ENCODE peak calls at places on chromosomes 1 and 21, in four cellular contexts. J is thoracic aorta, L is hepatocyte, O is right lobe of liver. S is an unnamed sample.

GRCh38 chr1:29120955-29121485 is 2.7 kb downstream of the TMEM200B start:
- DNase-seq in O (no peak), J (no peak), L (peak; percentile 78), S (no peak)

GRCh38 chr1:246803891-246804290 is 79.7 kb downstream of the SCCPDH start:
- DNase-seq in J (no peak), O (no peak), L (no peak), S (no peak)

GRCh38 chr1:15696956-15697521 is 12.9 kb downstream of the PLEKHM2 start:
- DNase-seq in O (no peak), L (no peak), J (no peak), S (no peak)

GRCh38 chr1:43975249-43975961 is 645 bp downstream of the ATP6V0B start:
- DNase-seq in O (peak; percentile 78), L (peak; percentile 72), J (no peak), S (no peak)

GRCh38 chr1:224763126-224763764 is 147.1 kb downstream of the CNIH3 start:
- DNase-seq in J (no peak), O (no peak), L (no peak), S (no peak)

GRCh38 chr1:225923381-225923691 is 714 bp downstream of the PYCR2 start:
- DNase-seq in L (peak; percentile 46), J (no peak), O (no peak), S (no peak)

GRCh38 chr1:107740574-107740973 is 224.4 kb downstream of the VAV3 start:
- DNase-seq in J (no peak), L (no peak), O (no peak), S (no peak)

GRCh38 chr1:33301273-33301984 is 19.5 kb downstream of the A3GALT2 start:
- DNase-seq in J (no peak), O (no peak), L (no peak), S (no peak)

GRCh38 chr1:53715478-53715877 is 23.5 kb downstream of the GLIS1 start:
- DNase-seq in L (no peak), J (no peak), O (no peak), S (no peak)

GRCh38 chr1:219651993-219652392 is 39.1 kb upstream of the ZC3H11B start:
- DNase-seq in L (no peak), O (no peak), J (no peak), S (no peak)

DNA sequence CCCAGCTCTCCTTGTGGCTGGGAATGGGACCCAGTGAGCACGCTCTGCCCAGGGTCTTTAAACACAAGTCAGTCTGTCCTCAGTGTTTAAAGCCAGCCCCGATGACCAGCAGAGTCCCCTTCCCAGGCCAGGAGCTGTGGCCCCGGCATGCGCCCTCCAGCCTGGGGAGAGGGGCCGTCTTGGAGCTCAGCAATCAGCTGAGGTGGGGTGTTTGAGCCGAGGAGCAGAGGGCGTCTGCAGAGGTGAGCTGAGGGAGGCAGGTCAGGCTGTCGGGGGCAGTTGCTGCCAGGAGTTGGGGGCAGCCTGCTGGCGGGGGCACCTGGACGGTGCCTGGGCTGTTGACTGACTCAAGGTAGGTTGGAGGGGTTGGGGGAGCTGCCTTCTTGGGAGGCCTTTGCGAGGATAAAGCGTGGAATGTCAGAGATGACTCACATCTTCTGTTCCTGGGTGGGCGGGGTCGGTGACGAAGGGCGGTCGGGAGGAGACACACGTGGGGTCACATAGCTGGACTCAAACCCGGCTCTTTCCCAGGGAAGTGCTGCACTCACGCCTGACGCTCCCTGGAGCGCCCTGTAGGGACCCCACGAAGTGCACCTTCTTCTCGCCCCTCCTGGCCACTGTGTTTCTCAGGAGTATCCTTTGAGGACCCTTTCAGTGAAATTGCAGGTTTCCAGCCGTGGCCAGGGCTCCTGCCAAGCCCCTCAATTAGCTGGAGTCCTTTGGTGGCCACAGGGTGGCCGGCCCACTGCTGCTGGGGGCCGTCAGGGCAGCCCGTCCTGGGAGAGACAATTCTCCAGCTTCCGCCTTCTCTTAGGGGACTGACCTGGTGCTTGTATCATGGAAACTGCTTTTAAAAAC is 86.2 kb downstream of the SIK1 start:
- DNase-seq in J (no peak), L (peak; percentile 91), O (no peak), S (no peak)
- TF ChIP-seq CTCF in J (no peak), L (no peak), O (no peak), S (no peak)

GRCh38 chr1:100851726-100852125 is 42.9 kb downstream of the EXTL2 start:
- DNase-seq in J (no peak), O (no peak), L (no peak), S (no peak)

GRCh38 chr1:100847481-100847880 is 47.2 kb downstream of the EXTL2 start:
- DNase-seq in J (no peak), L (no peak), O (no peak), S (no peak)
- TF ChIP-seq CTCF in J (no peak), L (no peak), O (no peak), S (no peak)

GRCh38 chr1:156643266-156644092 is 1.6 kb downstream of the BCAN start:
- DNase-seq in L (no peak), O (no peak), J (no peak), S (no peak)
- TF ChIP-seq CTCF in L (no peak), O (no peak), J (no peak), S (no peak)

GRCh38 chr1:87104945-87105344 is 190.5 kb downstream of the HS2ST1 start:
- DNase-seq in L (no peak), O (no peak), J (no peak), S (no peak)
- TF ChIP-seq CTCF in L (no peak), O (no peak), J (no peak), S (no peak)

GRCh38 chr1:235953801-235954200 is 87.1 kb upstream of the LYST start:
- DNase-seq in L (no peak), J (no peak), O (no peak), S (no peak)

GRCh38 chr1:235958021-235958420 is 91.3 kb upstream of the LYST start:
- DNase-seq in O (no peak), J (no peak), L (no peak), S (no peak)

GRCh38 chr1:235955777-235956176 is 89.1 kb upstream of the LYST start:
- DNase-seq in O (no peak), L (no peak), J (no peak), S (no peak)

GRCh38 chr1:235952950-235953615 is 86.4 kb upstream of the LYST start:
- DNase-seq in L (no peak), O (no peak), J (no peak), S (no peak)

GRCh38 chr1:235954306-235955283 is 87.9 kb upstream of the LYST start:
- DNase-seq in O (no peak), J (no peak), L (no peak), S (no peak)
- TF ChIP-seq CTCF in O (no peak), J (no peak), L (no peak), S (no peak)

GRCh38 chr1:8903410-8903809 is 24.9 kb upstream of the ENO1 start:
- DNase-seq in O (no peak), L (no peak), J (no peak), S (no peak)

GRCh38 chr1:8899046-8899445 is 20.6 kb upstream of the ENO1 start:
- DNase-seq in O (no peak), L (no peak), J (no peak), S (no peak)

GRCh38 chr1:8903908-8904650 is 25.6 kb upstream of the ENO1 start:
- DNase-seq in L (peak; percentile 67), O (peak; percentile 32), J (no peak), S (peak; percentile 46)

GRCh38 chr1:8905582-8906191 is 27.2 kb upstream of the ENO1 start:
- DNase-seq in J (no peak), O (no peak), L (peak; percentile 28), S (no peak)

DNA sequence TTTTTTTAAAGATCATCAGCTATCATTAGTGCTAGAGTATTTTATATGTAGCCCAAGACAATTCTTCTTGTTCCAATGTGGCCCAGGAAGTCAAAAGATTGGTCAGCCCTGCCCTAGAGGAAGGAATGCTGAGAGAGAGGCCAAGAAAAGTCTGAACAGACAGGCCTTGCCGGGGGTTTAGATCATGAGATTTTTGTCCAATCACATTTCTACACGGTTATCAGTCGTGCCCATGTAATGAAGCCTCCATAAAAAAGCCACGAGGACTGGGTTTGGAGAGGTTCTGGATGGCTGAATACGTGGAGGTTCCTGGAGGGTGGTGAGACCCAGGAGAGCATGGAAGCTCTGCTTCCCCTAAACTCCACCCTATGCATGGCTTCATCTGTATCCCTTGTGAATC is 24.3 kb upstream of the ENO1 start:
- DNase-seq in J (no peak), L (no peak), O (no peak), S (no peak)
- TF ChIP-seq CTCF in J (no peak), L (no peak), O (no peak), S (no peak)

DNA sequence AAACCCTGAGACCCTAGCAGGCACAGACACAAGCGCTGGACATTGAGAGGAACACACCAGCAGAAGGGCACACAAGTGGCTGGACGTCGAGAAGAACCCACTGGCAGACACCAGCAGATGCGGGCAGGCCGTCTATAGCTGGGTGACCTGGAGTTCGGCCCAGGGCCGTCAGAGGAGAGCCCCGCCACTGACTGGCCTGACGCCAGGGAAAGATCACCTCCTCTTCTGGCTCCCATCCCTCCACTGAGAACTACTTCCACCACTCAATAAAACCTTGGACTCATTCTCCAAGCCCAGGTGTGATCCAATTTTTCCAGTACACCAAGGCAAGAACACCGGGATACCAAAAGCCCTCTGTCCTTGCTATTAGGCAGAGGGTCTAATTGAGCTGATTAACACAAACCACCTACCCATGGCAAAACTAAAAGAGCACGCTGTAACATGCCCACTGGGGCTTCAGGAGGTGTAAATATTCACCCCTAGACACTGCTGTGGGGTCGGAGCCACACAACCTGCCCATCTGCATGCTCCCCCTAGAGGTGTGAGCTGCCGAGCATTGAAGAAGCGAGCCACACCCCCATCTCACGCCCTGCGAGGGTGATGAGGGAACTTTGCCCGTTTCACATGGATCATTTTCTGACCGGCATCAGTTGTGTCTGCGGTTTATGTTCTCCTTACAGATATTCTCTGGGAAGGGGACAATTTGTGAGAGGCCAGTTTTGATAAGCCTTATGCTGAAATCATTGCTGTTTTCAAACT is 104.8 kb downstream of the HLX start:
- DNase-seq in J (no peak), O (peak; percentile 61), L (no peak), S (no peak)
- TF ChIP-seq CTCF in J (no peak), O (peak; percentile 41), L (no peak), S (no peak)

DNA sequence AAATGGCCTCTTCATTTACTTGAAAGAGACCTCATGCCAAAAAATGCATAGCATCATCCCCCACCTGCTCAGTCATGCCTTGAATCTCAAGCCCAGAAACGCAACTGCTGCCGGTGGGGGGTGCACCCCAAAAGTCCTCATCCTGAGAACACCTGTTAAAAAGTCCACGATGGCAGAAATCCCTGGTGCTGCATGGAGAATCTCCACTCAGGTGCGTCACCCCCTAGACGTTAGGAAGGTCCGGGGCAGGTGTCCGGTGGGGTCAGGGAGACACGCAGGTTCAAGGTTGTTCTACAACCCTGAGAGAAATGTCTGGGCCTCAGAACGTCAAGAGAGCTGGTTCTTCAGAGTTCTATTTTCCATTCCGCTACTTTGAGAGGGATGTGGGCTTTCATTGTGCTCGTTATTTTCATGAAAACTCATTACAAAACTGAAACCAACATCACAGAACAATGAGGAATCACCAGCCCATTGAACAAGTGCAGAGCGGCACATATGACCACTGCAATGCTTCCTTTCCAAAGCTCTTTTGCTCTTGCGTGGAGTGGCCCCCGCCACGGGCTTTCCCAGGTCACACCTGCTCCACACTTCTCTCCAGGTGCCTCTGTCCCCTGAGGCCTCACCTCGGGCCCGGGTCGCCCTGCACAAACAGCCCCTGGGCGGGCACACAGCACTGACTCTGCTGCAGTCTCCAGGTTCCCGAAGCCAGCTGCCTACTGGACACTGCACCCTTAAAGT is 201.9 kb downstream of the TOMM20 start:
- DNase-seq in O (no peak), J (no peak), L (no peak), S (no peak)
- TF ChIP-seq CTCF in O (no peak), J (no peak), L (no peak), S (no peak)